ENCODE peak calls at places on chromosome 11, in six cellular contexts. Z is esophagus squamous epithelium, H is breast epithelium, V is thoracic aorta, K is astrocyte, Y is GM06990. B is an unnamed sample.

GRCh38 chr11:59112494-59112893 is 5.5 kb downstream of the FAM111B start:
- DNase-seq in Y (no peak), H (no peak), V (no peak), K (no peak), Z (no peak), B (no peak)

GRCh38 chr11:7060828-7061227 is 28.0 kb upstream of the RBMXL2 start:
- DNase-seq in Y (no peak), Z (no peak), V (no peak), H (no peak), K (peak), B (no peak)

GRCh38 chr11:60858236-60858635 is 2.5 kb upstream of the PTGDR2 start:
- DNase-seq in K (no peak), Y (no peak), V (no peak), H (no peak), Z (no peak), B (no peak)

GRCh38 chr11:25902476-25902875 is 429.5 kb upstream of the ANO3 start:
- DNase-seq in H (no peak), V (no peak), Z (no peak), K (no peak), Y (no peak), B (no peak)

GRCh38 chr11:8871283-8871775 is 39.7 kb upstream of the AKIP1 start:
- DNase-seq in V (no peak), Z (peak), H (peak), K (peak), Y (no peak), B (peak)

GRCh38 chr11:69915151-69915500 is 95.9 kb upstream of the FGF3 start:
- DNase-seq in H (no peak), V (no peak), Z (no peak), Y (no peak), K (peak), B (no peak)

GRCh38 chr11:92893276-92893675 is 76.2 kb upstream of the MTNR1B start:
- DNase-seq in V (no peak), Y (no peak), H (no peak), Z (no peak), K (peak), B (no peak)

GRCh38 chr11:32023370-32023964 is 67.4 kb upstream of the RCN1 start:
- DNase-seq in K (no peak), H (no peak), Y (no peak), V (no peak), Z (no peak), B (no peak)

GRCh38 chr11:61711493-61711892 is 31.3 kb downstream of the DAGLA start:
- DNase-seq in H (no peak), V (no peak), K (no peak), Z (no peak), Y (no peak), B (no peak)

GRCh38 chr11:27864046-27865025 is 164.1 kb upstream of the BDNF start:
- DNase-seq in V (no peak), K (peak), H (no peak), Z (no peak), Y (no peak), B (no peak)

GRCh38 chr11:94007906-94008305 is 13.2 kb upstream of the HEPHL1 start:
- DNase-seq in Z (no peak), V (no peak), H (no peak), K (no peak), Y (no peak), B (no peak)

GRCh38 chr11:74070713-74071506 is 62.0 kb upstream of the UCP3 start:
- DNase-seq in V (no peak), Z (no peak), Y (no peak), H (no peak), K (no peak), B (no peak)

GRCh38 chr11:27357250-27357649 is 5.8 kb downstream of the CCDC34 start:
- DNase-seq in H (no peak), K (no peak), Y (no peak), V (no peak), Z (no peak), B (no peak)

GRCh38 chr11:118544647-118545010 is 13.6 kb downstream of the TMEM25 start:
- DNase-seq in K (no peak), Y (no peak), Z (no peak), H (no peak), V (no peak), B (no peak)

GRCh38 chr11:58222730-58223129 is 6.0 kb downstream of the OR10Q1 start:
- DNase-seq in Y (no peak), H (no peak), K (no peak), Z (no peak), V (no peak), B (no peak)

GRCh38 chr11:17978553-17979287 is 34.1 kb downstream of the SERGEF start:
- DNase-seq in Z (no peak), K (no peak), Y (no peak), H (no peak), V (no peak), B (peak)

GRCh38 chr11:74932797-74933196 is 16.1 kb downstream of the XRRA1 start:
- DNase-seq in K (peak), H (no peak), Z (no peak), V (no peak), Y (no peak), B (no peak)

GRCh38 chr11:64864473-64865285 is 13.7 kb downstream of the EHD1 start:
- DNase-seq in Y (peak), H (no peak), Z (no peak), V (peak), K (peak), B (no peak)

GRCh38 chr11:21565283-21565682 is 627.6 kb upstream of the ANO5 start:
- DNase-seq in Y (no peak), K (no peak), H (no peak), V (no peak), Z (no peak), B (no peak)

GRCh38 chr11:10116588-10116987 is 177.4 kb downstream of the SBF2 start:
- DNase-seq in Z (no peak), K (no peak), Y (peak), H (no peak), V (no peak), B (no peak)

GRCh38 chr11:3808846-3809623 is 675 bp downstream of the PGAP2 start:
- DNase-seq in V (no peak), Z (no peak), K (peak), Y (no peak), H (no peak), B (no peak)
- TF ChIP-seq CTCF in V (no peak), Z (peak), K (peak), Y (peak), H (peak), B (no peak)

GRCh38 chr11:2400761-2401435 is 348 bp downstream of the TSSC4 start:
- DNase-seq in V (no peak), K (no peak), H (no peak), Y (no peak), Z (no peak), B (peak)

GRCh38 chr11:2400069-2400760 is at the start of gene TSSC4:
- DNase-seq in H (peak), K (peak), V (peak), Z (peak), Y (peak), B (peak)

GRCh38 chr11:2402106-2402505 is 1.6 kb downstream of the TSSC4 start:
- DNase-seq in Z (no peak), H (no peak), V (no peak), Y (no peak), K (no peak), B (no peak)

GRCh38 chr11:2402890-2403645 is 2.5 kb downstream of the TSSC4 start:
- DNase-seq in Y (no peak), Z (no peak), V (no peak), H (no peak), K (no peak), B (no peak)

DNA sequence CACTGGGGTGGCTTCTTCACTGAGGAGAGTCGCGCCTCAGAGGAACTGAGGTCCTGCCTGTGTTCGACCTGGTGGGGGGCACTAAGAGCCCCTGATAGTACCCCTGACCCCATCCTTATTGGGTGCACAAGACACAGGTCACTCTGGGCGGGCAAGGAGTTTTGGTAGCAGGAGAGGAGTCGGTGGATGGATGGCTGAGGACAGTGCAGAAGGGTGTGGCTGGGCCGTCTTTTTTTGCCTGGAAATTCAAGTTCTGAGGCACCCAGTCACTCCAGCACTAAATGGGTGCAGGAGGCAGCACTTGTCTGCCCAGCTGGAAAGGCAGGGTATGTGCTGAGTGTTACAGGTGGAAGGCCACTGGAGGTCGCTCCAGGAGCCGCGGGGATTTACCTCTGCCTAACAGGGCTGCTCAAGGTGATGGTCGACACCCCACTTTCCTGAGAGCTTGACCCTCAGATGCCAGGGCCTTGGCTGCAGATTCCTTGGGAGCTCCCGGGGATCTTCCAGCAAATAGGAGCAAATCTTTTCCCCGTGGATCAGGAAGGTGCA is 960 bp downstream of the TSSC4 start:
- DNase-seq in V (no peak), Z (no peak), K (no peak), Y (no peak), H (no peak), B (no peak)
- TF ChIP-seq CTCF in V (no peak), Z (no peak), K (no peak), Y (peak), H (no peak), B (no peak)

DNA sequence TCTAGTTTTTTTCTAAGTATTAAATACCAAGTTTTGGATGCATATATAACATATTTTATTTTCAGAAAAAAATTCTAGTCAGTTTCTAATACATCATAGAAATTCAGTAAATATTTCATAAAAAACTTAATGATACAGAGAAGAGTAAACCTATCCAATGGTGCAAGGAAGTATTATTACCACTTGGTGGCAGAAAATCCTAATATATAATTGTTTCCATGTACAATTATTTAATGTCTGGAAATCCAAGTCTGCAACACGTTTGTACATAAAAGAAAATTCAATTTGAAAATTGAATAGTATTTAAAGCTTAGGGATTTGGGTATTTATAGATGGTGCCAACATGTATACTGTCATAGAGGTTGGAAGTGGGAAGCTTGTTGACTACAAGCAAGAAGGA is 127.0 kb downstream of the TRPC6 start:
- DNase-seq in K (no peak), Z (no peak), Y (no peak), H (no peak), V (no peak), B (no peak)
- TF ChIP-seq CTCF in K (peak), Z (peak), Y (no peak), H (peak), V (peak), B (peak)

GRCh38 chr11:62922653-62923371 is 1.6 kb upstream of the CHRM1 start:
- DNase-seq in K (no peak), H (peak), Y (peak), Z (no peak), V (no peak), B (no peak)
- TF ChIP-seq CTCF in K (no peak), H (no peak), Y (peak), Z (no peak), V (no peak), B (no peak)

GRCh38 chr11:48307760-48308386 is 1.9 kb downstream of the OR4S1 start:
- DNase-seq in V (no peak), H (no peak), Z (no peak), K (no peak), Y (no peak), B (no peak)
- TF ChIP-seq CTCF in V (peak), H (peak), Z (peak), K (peak), Y (peak), B (peak)

GRCh38 chr11:34359548-34359891 is 1.7 kb upstream of the ABTB2 start:
- DNase-seq in V (no peak), Y (no peak), K (no peak), H (no peak), Z (no peak), B (no peak)
- TF ChIP-seq CTCF in V (peak), Y (no peak), K (no peak), H (peak), Z (peak), B (peak)

GRCh38 chr11:66629356-66629755 is 9.1 kb upstream of the RBM4 start:
- DNase-seq in K (no peak), V (no peak), Z (no peak), Y (no peak), H (no peak), B (no peak)

GRCh38 chr11:66636411-66636810 is 2.1 kb upstream of the RBM4 start:
- DNase-seq in H (no peak), V (no peak), Z (no peak), Y (no peak), K (no peak), B (no peak)

GRCh38 chr11:66628061-66628603 is 10.4 kb upstream of the RBM4 start:
- DNase-seq in Z (no peak), K (no peak), Y (no peak), H (no peak), V (no peak), B (no peak)

GRCh38 chr11:66632952-66633351 is 5.6 kb upstream of the RBM4 start:
- DNase-seq in K (no peak), Z (no peak), H (no peak), V (no peak), Y (no peak), B (no peak)

GRCh38 chr11:66631883-66632282 is 6.6 kb upstream of the RBM4 start:
- DNase-seq in Y (no peak), V (no peak), K (no peak), Z (no peak), H (no peak), B (no peak)
- TF ChIP-seq CTCF in Y (no peak), V (no peak), K (no peak), Z (no peak), H (no peak), B (no peak)

DNA sequence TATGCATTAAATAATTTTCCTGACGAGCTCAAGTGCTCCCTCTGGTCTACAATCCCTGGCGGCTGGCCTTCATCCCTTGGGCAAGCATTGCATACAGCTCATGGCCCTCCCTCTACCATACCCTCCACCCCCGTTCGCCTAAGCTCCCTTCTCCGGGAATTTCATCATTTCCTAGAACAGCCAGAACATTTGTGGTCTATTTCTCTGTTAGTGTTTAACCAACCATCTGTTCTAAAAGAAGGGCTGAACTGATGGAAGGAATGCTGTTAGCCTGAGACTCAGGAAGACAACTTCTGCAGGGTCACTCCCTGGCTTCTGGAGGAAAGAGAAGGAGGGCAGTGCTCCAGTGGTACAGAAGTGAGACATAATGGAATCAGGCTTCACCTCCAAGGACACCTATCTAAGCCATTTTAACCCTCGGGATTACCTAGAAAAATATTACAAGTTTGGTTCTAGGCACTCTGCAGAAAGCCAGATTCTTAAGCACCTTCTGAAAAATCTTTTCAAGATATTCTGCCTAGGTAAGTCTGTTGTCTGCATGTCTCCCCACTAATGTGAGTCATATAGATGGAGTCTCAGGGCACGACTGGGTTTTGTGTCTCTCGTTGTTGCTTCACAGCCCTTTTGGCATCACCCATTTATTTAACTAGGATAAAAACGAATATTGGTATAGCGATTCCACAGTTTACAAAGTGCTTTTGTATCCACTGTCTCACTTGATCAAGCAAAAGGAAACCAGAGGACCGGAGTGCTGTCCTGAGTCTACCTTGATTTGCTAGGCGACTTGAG is at the start of gene NNMT:
- DNase-seq in Z (no peak), K (peak), H (no peak), V (peak), Y (no peak), B (no peak)
- TF ChIP-seq CTCF in Z (no peak), K (no peak), H (peak), V (no peak), Y (no peak), B (no peak)